ENCODE peak calls at places on chromosomes 16 and 17, in five cellular contexts. B, H, X, R and O are unnamed samples. For H3K36me3, the result is how much of the 10 kb centered on the place peaks cover.

GRCh38 chr16:48609453-48610023 is 442 bp downstream of the N4BP1 start:
- DNase-seq in H (peak), R (peak), B (peak), X (peak), O (peak)

GRCh38 chr16:22424161-22424937 is 49.9 kb upstream of the CDR2 start:
- DNase-seq in R (no peak), X (peak), B (no peak), H (no peak), O (no peak)

GRCh38 chr16:57310801-57311200 is 26.3 kb upstream of the PLLP start:
- DNase-seq in B (no peak), H (no peak), R (no peak), X (no peak), O (no peak)

GRCh38 chr16:83803811-83804210 is 4.0 kb upstream of the HSBP1 start:
- DNase-seq in H (no peak), B (no peak), X (no peak), R (no peak), O (no peak)

GRCh38 chr16:73021866-73022495 is 25.9 kb downstream of the ZFHX3 start:
- DNase-seq in H (no peak), X (no peak), R (no peak), B (no peak), O (no peak)

GRCh38 chr17:2398655-2399571 is 1.9 kb downstream of the MNT start:
- DNase-seq in X (peak), H (peak), B (peak), R (peak), O (peak)

GRCh38 chr17:59751955-59752413 is 44.5 kb downstream of the VMP1 start:
- DNase-seq in R (no peak), X (no peak), B (no peak), H (no peak), O (no peak)

GRCh38 chr17:79043931-79044320 is 20.0 kb downstream of the C1QTNF1 start:
- DNase-seq in H (no peak), X (no peak), R (no peak), B (no peak), O (no peak)

GRCh38 chr16:26951950-26952349 is 114.8 kb upstream of the C16orf82 start:
- DNase-seq in H (peak), X (no peak), B (peak), R (no peak), O (no peak)

GRCh38 chr17:79561486-79562116 is 49.2 kb downstream of the RBFOX3 start:
- DNase-seq in R (no peak), H (no peak), B (no peak), X (no peak), O (no peak)

GRCh38 chr16:56355786-56356275 is 69.5 kb downstream of the AMFR start:
- DNase-seq in X (no peak), H (no peak), B (no peak), R (no peak), O (peak)

GRCh38 chr16:14365200-14365851 is 264.7 kb downstream of the PARN start:
- DNase-seq in H (no peak), X (no peak), B (no peak), R (no peak), O (no peak)

GRCh38 chr17:62995377-62995885 is 29.4 kb downstream of the TANC2 start:
- DNase-seq in H (peak), X (no peak), B (peak), R (peak), O (peak)

GRCh38 chr17:50799582-50799981 is 32.3 kb upstream of the ANKRD40CL start:
- DNase-seq in X (no peak), B (peak), H (no peak), R (no peak), O (no peak)

GRCh38 chr16:54817940-54818574 is 112.6 kb upstream of the IRX5 start:
- DNase-seq in X (no peak), R (no peak), B (peak), H (no peak), O (no peak)

GRCh38 chr16:14369734-14370598 is 260.1 kb downstream of the PARN start:
- DNase-seq in X (peak), H (no peak), R (no peak), B (no peak), O (peak)

GRCh38 chr16:67163164-67163902 is 1.2 kb upstream of the HSF4 start:
- DNase-seq in B (peak), X (peak), R (no peak), H (no peak), O (no peak)

GRCh38 chr17:56393156-56393555 is 200.3 kb upstream of the NOG start:
- DNase-seq in B (no peak), H (no peak), R (no peak), X (no peak), O (no peak)

GRCh38 chr16:28218109-28218508 is 6.3 kb upstream of the XPO6 start:
- DNase-seq in R (peak), X (no peak), B (peak), H (peak), O (no peak)

GRCh38 chr17:73493212-73493814 is 150.9 kb downstream of the SDK2 start:
- DNase-seq in R (no peak), H (no peak), B (no peak), X (no peak), O (no peak)

GRCh38 chr16:19696312-19696711 is 21.7 kb downstream of the KNOP1 start:
- DNase-seq in B (no peak), R (peak), H (peak), X (peak), O (peak)

GRCh38 chr16:77816293-77816692 is 27.9 kb downstream of the VAT1L start:
- DNase-seq in B (no peak), H (no peak), X (no peak), R (no peak), O (no peak)

GRCh38 chr16:67164599-67165061 is at the start of gene HSF4:
- DNase-seq in R (no peak), H (peak), B (peak), X (peak), O (no peak)

GRCh38 chr16:3983081-3983520 is 102.6 kb upstream of the CREBBP start:
- DNase-seq in B (peak), H (peak), R (peak), X (peak), O (peak)

GRCh38 chr17:50189396-50190277 is 11.8 kb downstream of the COL1A1 start:
- DNase-seq in R (no peak), X (no peak), H (no peak), B (no peak), O (no peak)

GRCh38 chr17:54956802-54957201 is 11.7 kb downstream of the COX11 start:
- DNase-seq in X (no peak), H (no peak), R (no peak), B (no peak), O (peak)

GRCh38 chr17:36501963-36502362 is 15.5 kb downstream of the ZNHIT3 start:
- DNase-seq in B (no peak), H (peak), R (no peak), X (no peak), O (no peak)
- H3K36me3 ChIP-seq in B (under half), H (under half), R (under half), X (half or more), O (under half)

GRCh38 chr17:66221343-66221742 is 7.9 kb downstream of the APOH start:
- DNase-seq in H (no peak), R (no peak), B (no peak), X (no peak), O (no peak)

GRCh38 chr17:66227212-66228045 is 1.8 kb downstream of the APOH start:
- DNase-seq in R (no peak), X (no peak), B (no peak), H (no peak), O (no peak)

GRCh38 chr17:66221755-66222530 is 7.3 kb downstream of the APOH start:
- DNase-seq in H (no peak), X (no peak), R (no peak), B (no peak), O (no peak)

GRCh38 chr17:66220079-66220835 is 9.0 kb downstream of the APOH start:
- DNase-seq in B (no peak), H (no peak), X (no peak), R (no peak), O (no peak)

DNA sequence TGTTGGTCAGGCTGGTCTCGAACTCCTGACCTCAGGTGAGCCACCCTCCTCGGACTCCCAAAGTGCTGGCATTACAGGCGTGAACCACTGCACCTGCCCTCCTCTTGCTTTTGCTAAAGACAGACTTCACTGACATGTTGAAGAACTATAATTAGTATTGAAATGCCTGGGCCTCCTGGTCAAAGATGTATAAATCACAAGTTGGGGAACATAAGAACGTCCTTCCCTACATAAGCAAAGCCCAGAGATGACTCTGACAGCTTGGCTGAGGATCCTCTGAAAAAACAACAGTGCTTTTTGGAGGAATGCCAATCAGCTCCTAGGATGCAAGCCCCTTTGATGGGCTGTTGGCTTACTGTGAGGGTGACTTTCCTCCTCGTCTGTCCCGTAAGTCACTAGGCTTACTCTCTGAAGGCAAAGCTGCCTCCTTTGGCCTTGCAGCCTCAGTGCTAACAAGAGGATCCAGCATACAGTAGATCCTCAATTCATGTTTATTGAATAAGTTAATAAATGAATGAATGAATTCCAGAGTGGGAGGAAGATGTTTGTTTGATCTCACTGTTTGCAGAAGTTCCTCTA is 6.4 kb downstream of the APOH start:
- DNase-seq in B (no peak), H (no peak), X (no peak), R (no peak), O (no peak)
- H3K27ac ChIP-seq in B (no peak), H (no peak), X (no peak), R (no peak), O (no peak)

DNA sequence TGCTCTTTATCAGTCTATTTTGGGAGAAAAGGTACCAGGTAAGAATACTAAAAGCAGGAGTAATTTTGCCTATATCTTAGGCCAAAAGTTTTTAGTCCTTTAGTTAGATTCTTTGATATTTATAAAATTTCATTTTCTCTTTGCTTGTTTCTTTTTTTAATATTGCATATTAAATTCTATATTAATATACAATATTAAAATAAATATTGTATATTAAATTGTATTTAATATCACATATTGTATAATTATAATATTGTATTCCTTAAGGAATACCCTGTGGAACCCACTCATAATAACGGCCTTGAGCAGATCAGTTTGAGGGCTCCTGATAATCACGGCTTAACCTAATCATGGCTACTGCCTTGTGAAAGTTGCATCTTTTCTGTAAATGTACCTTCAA is 1.9 kb downstream of the CEP95 start:
- DNase-seq in R (no peak), H (no peak), B (no peak), X (no peak), O (no peak)
- H3K36me3 ChIP-seq in R (under half), H (under half), B (under half), X (half or more), O (under half)

GRCh38 chr16:10862432-10862831 is 14.6 kb upstream of the CIITA start:
- DNase-seq in B (no peak), X (peak), H (no peak), R (peak), O (no peak)
- H3K27ac ChIP-seq in B (no peak), X (no peak), H (no peak), R (no peak), O (no peak)

DNA sequence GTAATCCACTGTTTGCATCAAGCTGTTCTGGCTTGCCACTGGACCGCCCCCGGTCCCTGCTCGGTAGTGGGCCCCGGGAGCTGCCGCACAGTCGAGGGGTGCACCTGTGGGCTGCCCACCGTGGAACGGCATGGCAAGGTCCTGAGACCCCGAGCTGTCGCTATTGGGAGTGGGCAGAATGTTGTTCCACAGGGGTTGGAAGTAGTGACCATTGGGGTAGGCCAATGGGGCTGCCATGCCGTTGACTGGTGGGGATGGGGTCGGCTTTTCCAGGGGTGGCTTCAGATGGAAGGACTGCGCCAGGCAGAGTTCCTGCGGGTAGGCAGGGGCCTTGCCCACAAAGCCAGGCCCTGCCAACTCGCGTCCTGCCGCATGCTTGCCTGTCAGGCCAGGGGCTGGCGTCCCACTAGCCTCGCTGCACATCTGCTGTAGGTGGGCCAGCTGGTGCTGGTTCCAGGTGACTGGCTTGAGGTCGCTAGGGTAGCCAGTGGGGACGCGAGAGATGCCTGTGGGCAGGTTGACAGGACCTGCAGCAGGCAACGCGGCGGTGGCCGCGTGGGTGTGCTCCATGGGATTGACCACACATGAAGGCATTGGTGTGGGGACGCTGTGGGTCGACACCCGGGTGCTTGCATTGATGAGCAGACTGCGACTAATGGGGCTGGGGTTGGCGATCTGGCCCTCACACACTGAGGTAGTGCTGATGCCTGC is 14.8 kb downstream of the TRAF4 start:
- DNase-seq in R (no peak), B (no peak), X (no peak), H (no peak), O (no peak)
- H3K36me3 ChIP-seq in R (under half), B (under half), X (under half), H (under half), O (under half)

GRCh38 chr17:8310601-8311123 is 621 bp downstream of the ARHGEF15 start:
- DNase-seq in X (no peak), R (no peak), B (no peak), H (no peak), O (no peak)
- H3K27ac ChIP-seq in X (peak), R (no peak), B (no peak), H (no peak), O (no peak)